ENCODE peak calls at places on chromosomes 12 and 14, in six cellular contexts. One of them, this sample, is unnamed.

GRCh38 chr14:101876539-101876938 is 87.8 kb upstream of the DYNC1H1 start:
- DNase-seq in AG10803: peak; percentile 85
- DNase-seq in small intestine: peak; percentile 48
- DNase-seq in IMR-90: peak; percentile 18
- DNase-seq in heart left ventricle: peak; percentile 82
- DNase-seq in uterus: peak; percentile 92
- DNase-seq in this sample: no peak

GRCh38 chr12:67915335-67915851 is 73.9 kb upstream of the IFNG-AS1 start:
- DNase-seq in AG10803: no peak
- DNase-seq in small intestine: peak; percentile 37
- DNase-seq in IMR-90: no peak
- DNase-seq in heart left ventricle: no peak
- DNase-seq in uterus: no peak
- DNase-seq in this sample: no peak

GRCh38 chr14:22882529-22883190 is 362 bp upstream of the REM2 start:
- DNase-seq in AG10803: peak; percentile 18
- DNase-seq in small intestine: peak; percentile 45
- DNase-seq in IMR-90: peak; percentile 46
- DNase-seq in heart left ventricle: no peak
- DNase-seq in uterus: peak; percentile 56
- DNase-seq in this sample: no peak

GRCh38 chr14:69713127-69713800 is 53.7 kb upstream of the SRSF5 start:
- DNase-seq in AG10803: no peak
- DNase-seq in small intestine: peak; percentile 56
- DNase-seq in IMR-90: no peak
- DNase-seq in heart left ventricle: no peak
- DNase-seq in uterus: no peak
- DNase-seq in this sample: no peak

GRCh38 chr14:94317259-94317658 is 5.9 kb downstream of the SERPINA6 start:
- DNase-seq in AG10803: peak; percentile 16
- DNase-seq in small intestine: peak; percentile 80
- DNase-seq in IMR-90: no peak
- DNase-seq in heart left ventricle: no peak
- DNase-seq in uterus: no peak
- DNase-seq in this sample: peak; percentile 56

GRCh38 chr12:11917501-11917900 is 153.2 kb upstream of the BCL2L14 start:
- DNase-seq in AG10803: no peak
- DNase-seq in small intestine: no peak
- DNase-seq in IMR-90: no peak
- DNase-seq in heart left ventricle: no peak
- DNase-seq in uterus: no peak
- DNase-seq in this sample: no peak

GRCh38 chr12:39442895-39443703 is at the start of gene KIF21A:
- DNase-seq in AG10803: peak; percentile 89
- DNase-seq in small intestine: peak; percentile 96
- DNase-seq in IMR-90: peak; percentile 61
- DNase-seq in heart left ventricle: peak; percentile 85
- DNase-seq in uterus: peak; percentile 86
- DNase-seq in this sample: peak; percentile 96

GRCh38 chr14:95545769-95546168 is 10.9 kb downstream of the GLRX5 start:
- DNase-seq in AG10803: peak; percentile 76
- DNase-seq in small intestine: peak; percentile 46
- DNase-seq in IMR-90: peak; percentile 97
- DNase-seq in heart left ventricle: no peak
- DNase-seq in uterus: no peak
- DNase-seq in this sample: no peak

GRCh38 chr12:95623554-95624170 is 72.4 kb upstream of the USP44 start:
- DNase-seq in AG10803: peak; percentile 96
- DNase-seq in small intestine: peak; percentile 67
- DNase-seq in IMR-90: peak; percentile 89
- DNase-seq in heart left ventricle: peak; percentile 66
- DNase-seq in uterus: no peak
- DNase-seq in this sample: peak; percentile 88

GRCh38 chr14:74848768-74849167 is 27.2 kb downstream of the PROX2 start:
- DNase-seq in AG10803: peak; percentile 69
- DNase-seq in small intestine: no peak
- DNase-seq in IMR-90: no peak
- DNase-seq in heart left ventricle: no peak
- DNase-seq in uterus: no peak
- DNase-seq in this sample: no peak

GRCh38 chr14:49641697-49642129 is 6.7 kb upstream of the DNAAF2 start:
- DNase-seq in AG10803: peak; percentile 27
- DNase-seq in small intestine: peak; percentile 98
- DNase-seq in IMR-90: peak; percentile 48
- DNase-seq in heart left ventricle: no peak
- DNase-seq in uterus: no peak
- DNase-seq in this sample: no peak

GRCh38 chr14:91349481-91350074 is 68.0 kb downstream of the CCDC88C start:
- DNase-seq in AG10803: no peak
- DNase-seq in small intestine: no peak
- DNase-seq in IMR-90: no peak
- DNase-seq in heart left ventricle: no peak
- DNase-seq in uterus: no peak
- DNase-seq in this sample: no peak

GRCh38 chr14:105023791-105024480 is 3.1 kb upstream of the CDCA4 start:
- DNase-seq in AG10803: peak; percentile 72
- DNase-seq in small intestine: no peak
- DNase-seq in IMR-90: peak; percentile 73
- DNase-seq in heart left ventricle: no peak
- DNase-seq in uterus: no peak
- DNase-seq in this sample: no peak

GRCh38 chr12:14138495-14138894 is 157.1 kb upstream of the GRIN2B start:
- DNase-seq in AG10803: no peak
- DNase-seq in small intestine: no peak
- DNase-seq in IMR-90: no peak
- DNase-seq in heart left ventricle: no peak
- DNase-seq in uterus: no peak
- DNase-seq in this sample: no peak

GRCh38 chr14:54881761-54882401 is 20.7 kb downstream of the GCH1 start:
- DNase-seq in AG10803: peak; percentile 64
- DNase-seq in small intestine: peak; percentile 82
- DNase-seq in IMR-90: peak; percentile 35
- DNase-seq in heart left ventricle: no peak
- DNase-seq in uterus: no peak
- DNase-seq in this sample: no peak

GRCh38 chr12:121762269-121762668 is 31.2 kb downstream of the RHOF start:
- DNase-seq in AG10803: no peak
- DNase-seq in small intestine: no peak
- DNase-seq in IMR-90: peak; percentile 47
- DNase-seq in heart left ventricle: no peak
- DNase-seq in uterus: no peak
- DNase-seq in this sample: no peak

GRCh38 chr12:105418232-105418631 is 87.7 kb downstream of the C12orf75 start:
- DNase-seq in AG10803: peak; percentile 99
- DNase-seq in small intestine: no peak
- DNase-seq in IMR-90: peak; percentile 89
- DNase-seq in heart left ventricle: no peak
- DNase-seq in uterus: no peak
- DNase-seq in this sample: no peak

GRCh38 chr12:13982010-13982409 is 608 bp upstream of the GRIN2B start:
- DNase-seq in AG10803: no peak
- DNase-seq in small intestine: no peak
- DNase-seq in IMR-90: no peak
- DNase-seq in heart left ventricle: no peak
- DNase-seq in uterus: no peak
- DNase-seq in this sample: peak; percentile 71

GRCh38 chr14:52248057-52248456 is 19.4 kb upstream of the PTGDR start:
- DNase-seq in AG10803: no peak
- DNase-seq in small intestine: peak; percentile 34
- DNase-seq in IMR-90: no peak
- DNase-seq in heart left ventricle: no peak
- DNase-seq in uterus: no peak
- DNase-seq in this sample: no peak

GRCh38 chr12:71730936-71731335 is 23.7 kb upstream of the RAB21 start:
- DNase-seq in AG10803: no peak
- DNase-seq in small intestine: no peak
- DNase-seq in IMR-90: peak; percentile 42
- DNase-seq in heart left ventricle: no peak
- DNase-seq in uterus: no peak
- DNase-seq in this sample: no peak

GRCh38 chr12:71465794-71466193 is 26.2 kb downstream of the LGR5 start:
- DNase-seq in AG10803: no peak
- DNase-seq in small intestine: no peak
- DNase-seq in IMR-90: no peak
- DNase-seq in heart left ventricle: no peak
- DNase-seq in uterus: no peak
- DNase-seq in this sample: no peak

GRCh38 chr14:92615451-92615850 is 101.9 kb downstream of the RIN3 start:
- DNase-seq in AG10803: no peak
- DNase-seq in small intestine: peak; percentile 25
- DNase-seq in IMR-90: no peak
- DNase-seq in heart left ventricle: no peak
- DNase-seq in uterus: no peak
- DNase-seq in this sample: no peak

GRCh38 chr12:41018010-41018409 is 170.1 kb upstream of the PDZRN4 start:
- DNase-seq in AG10803: no peak
- DNase-seq in small intestine: no peak
- DNase-seq in IMR-90: no peak
- DNase-seq in heart left ventricle: no peak
- DNase-seq in uterus: no peak
- DNase-seq in this sample: no peak

GRCh38 chr12:49543221-49543913 is 4.5 kb downstream of the KCNH3 start:
- DNase-seq in AG10803: no peak
- DNase-seq in small intestine: no peak
- DNase-seq in IMR-90: no peak
- DNase-seq in heart left ventricle: no peak
- DNase-seq in uterus: no peak
- DNase-seq in this sample: peak; percentile 72

DNA sequence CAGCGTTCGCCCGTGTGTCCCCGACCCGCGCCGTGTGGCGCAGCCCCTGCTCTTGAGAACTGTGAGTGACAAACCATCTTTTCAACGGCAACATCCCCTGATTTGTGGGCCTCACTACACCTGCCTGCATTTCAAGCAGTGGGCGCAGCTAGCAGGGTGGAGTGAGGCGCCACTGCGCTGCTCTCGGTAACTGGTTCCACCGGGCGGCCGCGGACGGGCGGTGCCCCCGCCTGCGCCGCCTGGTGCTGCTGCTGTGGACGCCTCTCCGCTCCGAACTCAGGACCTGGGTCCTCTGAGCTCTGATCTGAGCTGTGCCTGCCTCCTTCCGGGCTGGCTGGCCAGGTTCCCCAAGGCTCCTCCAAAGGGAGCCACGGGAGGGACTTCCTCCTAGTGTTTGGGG is 5.9 kb upstream of the DEGS2 start:
- DNase-seq in AG10803: no peak
- DNase-seq in small intestine: peak; percentile 64
- DNase-seq in IMR-90: no peak
- DNase-seq in heart left ventricle: no peak
- DNase-seq in uterus: no peak
- DNase-seq in this sample: no peak
- H3K4me3 ChIP-seq in AG10803: no peak overlapping the region
- H3K4me3 ChIP-seq in small intestine: no peak overlapping the region
- H3K4me3 ChIP-seq in IMR-90: no peak overlapping the region
- H3K4me3 ChIP-seq in heart left ventricle: no peak overlapping the region
- H3K4me3 ChIP-seq in uterus: no peak overlapping the region
- H3K4me3 ChIP-seq in this sample: no peak overlapping the region

GRCh38 chr12:32486158-32486557 is 86.8 kb downstream of the FGD4 start:
- DNase-seq in AG10803: no peak
- DNase-seq in small intestine: peak; percentile 42
- DNase-seq in IMR-90: no peak
- DNase-seq in heart left ventricle: no peak
- DNase-seq in uterus: no peak
- DNase-seq in this sample: no peak
- H3K4me3 ChIP-seq in AG10803: no peak overlapping the region
- H3K4me3 ChIP-seq in small intestine: no peak overlapping the region
- H3K4me3 ChIP-seq in IMR-90: no peak overlapping the region
- H3K4me3 ChIP-seq in heart left ventricle: peak overlapping the region; percentile 5
- H3K4me3 ChIP-seq in uterus: no peak overlapping the region
- H3K4me3 ChIP-seq in this sample: no peak overlapping the region

DNA sequence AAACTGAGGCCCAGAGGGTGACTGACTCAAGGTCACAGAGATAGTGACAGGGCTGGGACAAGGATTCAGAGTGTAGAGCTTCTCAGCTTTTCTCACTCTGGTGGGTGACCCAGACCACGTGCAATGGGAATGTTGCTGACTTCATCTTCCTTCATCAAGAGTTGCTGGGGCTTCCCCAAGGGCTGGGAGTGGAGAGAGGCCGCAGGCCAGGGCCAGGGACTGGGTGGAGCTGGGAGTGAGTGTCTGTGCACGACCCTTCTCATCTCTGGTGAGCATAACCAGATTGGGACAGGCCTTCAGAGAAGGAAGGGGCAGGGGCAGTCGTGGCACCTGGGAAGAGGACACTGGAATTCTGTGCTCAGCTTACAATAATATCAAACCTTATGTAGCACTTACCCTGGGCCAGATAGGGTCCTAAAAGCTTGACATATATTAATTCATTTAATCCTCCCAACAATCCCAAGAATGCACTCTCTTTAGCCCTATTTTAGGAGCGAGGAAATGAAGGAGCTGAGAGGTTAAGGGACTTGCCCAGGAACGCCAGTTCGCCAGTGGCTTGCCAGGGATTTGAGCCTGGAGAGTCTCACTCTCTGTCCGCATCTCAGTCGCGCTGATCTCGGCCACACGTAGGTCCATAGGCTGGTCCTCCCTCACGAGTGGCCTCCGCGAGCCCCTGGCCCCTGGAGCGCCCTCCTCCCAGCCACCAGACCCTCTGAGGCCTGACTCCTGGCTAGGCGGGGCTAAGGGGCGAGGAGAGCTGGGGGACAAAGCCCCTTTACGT is 15.8 kb downstream of the KRT18 start:
- DNase-seq in AG10803: no peak
- DNase-seq in small intestine: no peak
- DNase-seq in IMR-90: no peak
- DNase-seq in heart left ventricle: no peak
- DNase-seq in uterus: no peak
- DNase-seq in this sample: no peak
- H3K4me3 ChIP-seq in AG10803: no peak overlapping the region
- H3K4me3 ChIP-seq in small intestine: peak overlapping the region; percentile 28
- H3K4me3 ChIP-seq in IMR-90: peak overlapping the region; percentile 24
- H3K4me3 ChIP-seq in heart left ventricle: peak overlapping the region; percentile 39
- H3K4me3 ChIP-seq in uterus: peak overlapping the region; percentile 5
- H3K4me3 ChIP-seq in this sample: no peak overlapping the region

DNA sequence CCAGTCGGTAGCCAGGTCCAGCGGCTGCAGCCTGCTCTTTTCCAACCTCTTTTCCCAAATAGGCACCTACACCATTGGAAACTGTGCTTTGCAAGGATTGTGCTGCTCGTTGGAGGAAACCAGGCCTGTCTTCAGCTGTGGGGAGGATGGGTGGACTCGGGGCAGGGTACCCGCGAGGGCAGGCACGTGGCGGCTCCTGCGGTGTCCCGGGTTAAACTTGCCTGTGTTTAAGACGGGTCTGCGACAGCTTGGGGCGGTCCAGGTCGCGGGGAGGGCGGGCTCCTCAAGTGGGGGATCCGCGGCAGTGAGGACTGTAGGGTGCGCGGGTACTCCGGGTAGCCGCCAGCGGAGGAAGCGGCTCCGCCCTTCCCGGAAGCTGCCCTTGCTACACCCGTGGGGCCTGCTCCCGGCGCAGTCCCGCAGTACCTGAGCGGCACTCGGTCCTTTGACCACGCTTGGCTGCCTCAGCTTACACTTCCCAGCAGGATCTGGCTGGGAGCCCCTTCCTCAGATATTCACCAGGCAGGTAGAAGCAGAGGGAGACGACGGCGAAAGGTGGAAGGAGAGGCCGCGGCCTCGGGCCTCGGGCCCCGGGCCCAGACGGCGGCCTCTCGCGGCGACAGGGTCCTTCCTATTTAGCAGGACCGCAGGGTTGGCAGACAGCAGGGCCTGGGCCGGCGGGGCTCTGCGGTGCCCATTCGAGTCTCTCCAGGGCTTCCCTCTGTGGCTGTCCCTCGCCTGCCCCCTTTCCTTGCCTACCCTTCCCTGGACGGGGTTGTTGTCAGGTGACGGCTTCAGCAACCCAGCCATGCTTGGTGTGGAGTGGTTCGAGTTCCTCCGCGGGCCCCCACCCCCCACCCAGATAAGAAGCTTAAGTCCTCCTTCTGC is 2.9 kb downstream of the TTC6 start:
- DNase-seq in AG10803: no peak
- DNase-seq in small intestine: no peak
- DNase-seq in IMR-90: no peak
- DNase-seq in heart left ventricle: no peak
- DNase-seq in uterus: no peak
- DNase-seq in this sample: peak; percentile 69
- H3K4me3 ChIP-seq in AG10803: no peak overlapping the region
- H3K4me3 ChIP-seq in small intestine: no peak overlapping the region
- H3K4me3 ChIP-seq in IMR-90: no peak overlapping the region
- H3K4me3 ChIP-seq in heart left ventricle: peak overlapping the region; percentile 12
- H3K4me3 ChIP-seq in uterus: no peak overlapping the region
- H3K4me3 ChIP-seq in this sample: no peak overlapping the region